ENCODE peak calls at places on chromosomes 1 and 21, in seven cellular contexts. R, N, A, K, C, T and B are unnamed samples.

GRCh38 chr1:201019321-201019977 is 4.1 kb downstream of the KIF21B start:
- DNase-seq in R (peak; percentile 84), N (peak; percentile 72), A (no peak), K (peak; percentile 90), C (peak; percentile 17), T (no peak), B (peak; percentile 75)

GRCh38 chr1:227318003-227318851 is at the start of gene CDC42BPA:
- DNase-seq in R (no peak), N (peak; percentile 99), A (no peak), K (peak; percentile 82), C (peak; percentile 46), T (peak; percentile 94), B (peak; percentile 84)

GRCh38 chr1:30232288-30232899 is 491.0 kb downstream of the MATN1 start:
- DNase-seq in R (no peak), N (peak; percentile 80), A (no peak), K (no peak), C (peak; percentile 10), T (no peak), B (no peak)

GRCh38 chr1:221783936-221784335 is 42.0 kb upstream of the DUSP10 start:
- DNase-seq in R (no peak), N (no peak), A (no peak), K (no peak), C (no peak), T (no peak), B (no peak)

GRCh38 chr1:93673159-93673657 is 8.4 kb downstream of the BCAR3 start:
- DNase-seq in R (no peak), N (no peak), A (no peak), K (no peak), C (no peak), T (no peak), B (no peak)

GRCh38 chr1:226157761-226158316 is 28.7 kb downstream of the ACBD3 start:
- DNase-seq in R (no peak), N (no peak), A (no peak), K (no peak), C (no peak), T (no peak), B (no peak)

GRCh38 chr1:160377585-160378206 is 10.8 kb downstream of the NHLH1 start:
- DNase-seq in R (no peak), N (no peak), A (no peak), K (no peak), C (no peak), T (no peak), B (no peak)

GRCh38 chr21:44283953-44284352 is 1.7 kb upstream of the AIRE start:
- DNase-seq in R (no peak), N (no peak), A (no peak), K (no peak), C (no peak), T (no peak), B (no peak)

GRCh38 chr1:31297273-31298247 is 728 bp downstream of the ZCCHC17 start:
- DNase-seq in R (no peak), N (peak; percentile 31), A (no peak), K (no peak), C (peak; percentile 2), T (no peak), B (no peak)

GRCh38 chr1:68128157-68128556 is 77.7 kb upstream of the DIRAS3 start:
- DNase-seq in R (peak; percentile 5), N (no peak), A (no peak), K (no peak), C (peak; percentile 31), T (no peak), B (no peak)

GRCh38 chr1:23163395-23163794 is 5.3 kb downstream of the LUZP1 start:
- DNase-seq in R (no peak), N (no peak), A (no peak), K (no peak), C (no peak), T (no peak), B (no peak)

GRCh38 chr21:46517361-46517760 is 58.7 kb downstream of the DIP2A start:
- DNase-seq in R (no peak), N (no peak), A (no peak), K (no peak), C (no peak), T (no peak), B (peak; percentile 33)

GRCh38 chr1:168121314-168122029 is 15.3 kb downstream of the GPR161 start:
- DNase-seq in R (no peak), N (no peak), A (no peak), K (peak; percentile 41), C (no peak), T (peak; percentile 87), B (peak; percentile 37)

GRCh38 chr1:152999818-153000217 is 1.7 kb upstream of the SPRR3 start:
- DNase-seq in R (no peak), N (no peak), A (no peak), K (no peak), C (no peak), T (no peak), B (no peak)

GRCh38 chr1:179549368-179549700 is 26.4 kb downstream of the NPHS2 start:
- DNase-seq in R (no peak), N (no peak), A (no peak), K (no peak), C (no peak), T (no peak), B (no peak)

GRCh38 chr1:21378705-21379494 is 61.0 kb upstream of the NBPF3 start:
- DNase-seq in R (no peak), N (no peak), A (no peak), K (no peak), C (no peak), T (no peak), B (peak; percentile 34)

GRCh38 chr1:115632251-115633026 is 9.3 kb upstream of the VANGL1 start:
- DNase-seq in R (no peak), N (no peak), A (peak; percentile 70), K (no peak), C (no peak), T (no peak), B (no peak)

GRCh38 chr1:178011101-178011828 is 41.4 kb upstream of the SEC16B start:
- DNase-seq in R (no peak), N (no peak), A (no peak), K (no peak), C (peak; percentile 24), T (no peak), B (no peak)

GRCh38 chr1:178607718-178608408 is 95.0 kb downstream of the TEX35 start:
- DNase-seq in R (peak; percentile 72), N (no peak), A (no peak), K (no peak), C (no peak), T (no peak), B (no peak)

GRCh38 chr1:224543453-224543852 is 72.7 kb upstream of the CNIH3 start:
- DNase-seq in R (no peak), N (no peak), A (peak; percentile 47), K (no peak), C (no peak), T (no peak), B (no peak)

GRCh38 chr1:20491178-20491577 is 5.2 kb upstream of the CAMK2N1 start:
- DNase-seq in R (no peak), N (no peak), A (no peak), K (no peak), C (no peak), T (no peak), B (no peak)

GRCh38 chr1:202283379-202283844 is 58.3 kb downstream of the UBE2T start:
- DNase-seq in R (no peak), N (no peak), A (no peak), K (no peak), C (no peak), T (no peak), B (no peak)

GRCh38 chr1:93815738-93816110 is 63.3 kb downstream of the DNTTIP2 start:
- DNase-seq in R (no peak), N (no peak), A (peak; percentile 5), K (no peak), C (no peak), T (no peak), B (no peak)

GRCh38 chr21:32096411-32096810 is 182.4 kb downstream of the MIS18A start:
- DNase-seq in R (no peak), N (peak; percentile 52), A (no peak), K (no peak), C (peak; percentile 13), T (no peak), B (no peak)

DNA sequence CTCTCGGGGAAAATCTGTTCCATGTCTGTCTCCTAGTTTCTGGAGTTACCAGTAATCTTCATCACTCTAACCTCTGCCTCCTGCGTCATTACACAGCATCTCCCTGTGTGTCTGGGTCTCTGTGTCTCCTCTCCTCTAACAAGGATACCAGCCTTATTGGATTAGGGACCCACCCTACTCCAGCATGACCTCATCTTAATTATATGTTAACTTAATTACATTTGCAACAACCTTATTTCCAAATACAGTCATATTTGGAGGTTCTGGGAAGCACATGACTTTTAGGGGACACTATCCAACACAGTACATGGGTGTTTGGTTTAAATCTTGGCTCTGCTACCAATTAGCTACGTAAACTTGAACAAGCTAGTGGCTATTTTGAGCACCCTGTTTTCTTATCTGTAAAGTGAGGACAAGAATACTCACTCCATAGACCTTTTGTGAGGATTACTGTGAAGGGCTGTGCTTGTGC is 83.9 kb upstream of the SGIP1 start:
- DNase-seq in R (no peak), N (no peak), A (no peak), K (no peak), C (no peak), T (no peak), B (no peak)
- TF ChIP-seq EP300 in R (no peak), N (no peak), A (peak; percentile 21), K (peak; percentile 32), C (no peak), T (peak; percentile 70), B (peak; percentile 66)

GRCh38 chr21:25338415-25338814 is 268.9 kb downstream of the MRPL39 start:
- DNase-seq in R (no peak), N (no peak), A (no peak), K (no peak), C (no peak), T (no peak), B (no peak)
- TF ChIP-seq POLR2A in R (no peak), N (no peak), A (no peak), K (no peak), C (no peak), T (no peak), B (no peak)

DNA sequence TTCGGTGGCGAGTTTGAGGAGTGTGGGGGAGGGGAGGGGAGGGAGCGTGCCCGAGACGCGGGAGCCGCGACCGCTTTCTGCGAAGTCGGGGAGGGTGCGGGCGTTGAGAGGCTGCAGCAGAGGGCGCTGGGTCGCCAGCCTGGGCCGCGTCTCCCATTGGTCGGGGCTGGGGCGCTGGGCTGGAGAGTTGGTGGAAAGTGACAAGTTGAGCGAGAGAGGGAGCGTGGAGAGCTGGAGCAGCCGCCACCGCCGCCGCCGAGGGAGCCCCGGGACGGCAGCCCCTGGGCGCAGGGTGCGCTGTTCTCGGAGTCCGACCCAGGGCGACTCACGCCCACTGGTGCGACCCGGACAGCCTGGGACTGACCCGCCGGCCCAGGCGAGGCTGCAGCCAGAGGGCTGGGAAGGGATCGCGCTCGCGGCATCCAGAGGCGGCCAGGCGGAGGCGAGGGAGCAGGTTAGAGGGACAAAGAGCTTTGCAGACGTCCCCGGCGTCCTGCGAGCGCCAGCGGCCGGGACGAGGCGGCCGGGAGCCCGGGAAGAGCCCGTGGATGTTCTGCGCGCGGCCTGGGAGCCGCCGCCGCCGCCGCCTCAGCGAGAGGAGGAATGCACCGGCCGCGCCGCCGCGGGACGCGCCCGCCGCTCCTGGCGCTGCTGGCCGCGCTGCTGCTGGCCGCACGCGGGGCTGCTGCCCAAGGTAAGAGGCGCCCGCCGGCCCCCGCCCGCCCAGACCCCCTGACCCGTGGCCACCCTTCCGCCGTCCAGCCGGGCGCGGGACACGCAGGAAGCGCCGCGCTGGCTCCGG is at the start of gene ROR1:
- DNase-seq in R (no peak), N (peak; percentile 17), A (peak; percentile 93), K (peak; percentile 89), C (peak; percentile 60), T (peak; percentile 96), B (peak; percentile 93)
- TF ChIP-seq POLR2AphosphoS5 in R (no peak), N (no peak), A (peak; percentile 37), K (peak; percentile 27), C (no peak), T (peak; percentile 61), B (peak; percentile 49)

GRCh38 chr1:37807555-37808368 is at the start of the genes C1orf122 and YRDC:
- DNase-seq in R (peak; percentile 35), N (peak; percentile 96), A (peak; percentile 98), K (peak; percentile 96), C (peak; percentile 83), T (peak; percentile 97), B (peak; percentile 96)
- TF ChIP-seq EP300 in R (no peak), N (no peak), A (no peak), K (no peak), C (no peak), T (no peak), B (no peak)